ENCODE peak calls at places on chromosomes 3 and 15, in five cellular contexts. Q, V, G, K and L are unnamed samples.

GRCh38 chr15:57735406-57735805 is 28.9 kb downstream of the POLR2M start:
- DNase-seq in V (no peak), Q (no peak), G (no peak), K (no peak), L (no peak)

GRCh38 chr3:48707157-48707556 is 9.9 kb downstream of the IP6K2 start:
- DNase-seq in V (no peak), Q (no peak), G (no peak), K (no peak), L (no peak)

GRCh38 chr15:40843885-40844542 is at the start of gene SPINT1:
- DNase-seq in Q (no peak), V (peak), G (no peak), K (peak), L (peak)

GRCh38 chr3:38214560-38214959 is 49.2 kb downstream of the OXSR1 start:
- DNase-seq in G (no peak), K (no peak), V (no peak), Q (no peak), L (no peak)

GRCh38 chr3:111668912-111669488 is 73.9 kb upstream of the ZBED2 start:
- DNase-seq in Q (peak), V (peak), G (no peak), K (no peak), L (no peak)

GRCh38 chr15:73375755-73376305 is 7.1 kb upstream of the HCN4 start:
- DNase-seq in V (no peak), Q (no peak), K (no peak), G (no peak), L (no peak)

GRCh38 chr3:143511174-143511879 is 336.9 kb downstream of the SLC9A9 start:
- DNase-seq in V (no peak), Q (no peak), G (no peak), K (no peak), L (no peak)

GRCh38 chr3:80696280-80696679 is 928.5 kb upstream of the ROBO1 start:
- DNase-seq in Q (no peak), G (no peak), V (no peak), K (peak), L (peak)

GRCh38 chr15:101045835-101046691 is 126.9 kb downstream of the LRRK1 start:
- DNase-seq in G (peak), K (peak), Q (no peak), V (no peak), L (peak)

GRCh38 chr15:90099072-90099867 is 3.0 kb downstream of the IDH2 start:
- DNase-seq in Q (no peak), G (peak), K (no peak), V (peak), L (no peak)

GRCh38 chr3:40021338-40021737 is 211.9 kb downstream of the MYRIP start:
- DNase-seq in G (no peak), Q (no peak), K (no peak), V (no peak), L (no peak)

GRCh38 chr3:81242871-81243270 is 518.6 kb downstream of the GBE1 start:
- DNase-seq in Q (no peak), K (no peak), V (peak), G (no peak), L (no peak)

GRCh38 chr3:4322635-4323034 is 19.5 kb downstream of the SETMAR start:
- DNase-seq in G (no peak), K (no peak), V (no peak), Q (no peak), L (no peak)

GRCh38 chr3:101827211-101828174 is 21.8 kb upstream of the NFKBIZ start:
- DNase-seq in K (peak), G (peak), V (peak), Q (peak), L (peak)

GRCh38 chr15:60005352-60006202 is 1.5 kb downstream of the FOXB1 start:
- DNase-seq in K (no peak), G (peak), Q (no peak), V (no peak), L (no peak)

GRCh38 chr15:101029971-101030661 is 111.0 kb downstream of the LRRK1 start:
- DNase-seq in Q (no peak), V (no peak), K (peak), G (peak), L (peak)

GRCh38 chr15:57566840-57567239 is 24.9 kb upstream of the MYZAP start:
- DNase-seq in V (no peak), G (no peak), K (no peak), Q (no peak), L (peak)

GRCh38 chr15:39095218-39095879 is 485.5 kb upstream of the THBS1 start:
- DNase-seq in Q (no peak), V (no peak), G (no peak), K (no peak), L (no peak)

GRCh38 chr3:157263027-157263426 is 103.1 kb upstream of the CCNL1 start:
- DNase-seq in G (no peak), K (no peak), Q (no peak), V (no peak), L (no peak)

GRCh38 chr15:80823995-80824394 is 44.8 kb downstream of the CEMIP start:
- DNase-seq in K (no peak), Q (no peak), V (peak), G (no peak), L (no peak)

GRCh38 chr3:152060701-152061100 is 187.3 kb downstream of the SUCNR1 start:
- DNase-seq in Q (no peak), G (no peak), K (no peak), V (no peak), L (no peak)

GRCh38 chr3:1594940-1595339 is 502.1 kb downstream of the CNTN6 start:
- DNase-seq in V (no peak), G (no peak), K (no peak), Q (no peak), L (no peak)

GRCh38 chr3:177452487-177452886 is 255.2 kb upstream of the TBL1XR1 start:
- DNase-seq in Q (peak), G (no peak), K (no peak), V (no peak), L (no peak)